ENCODE peak calls at places on chromosomes 13 and 19, in five cellular contexts. W, C, K, O and M are unnamed samples. For H3K4me1, the result is how much of the 10 kb centered on the place peaks cover.

GRCh38 chr19:45152504-45153338 is 8.1 kb downstream of the NKPD1 start:
- DNase-seq in W (peak), C (peak), K (no peak), O (peak), M (peak)

GRCh38 chr19:7304200-7304599 is 10.0 kb upstream of the INSR start:
- DNase-seq in W (no peak), C (no peak), K (no peak), O (peak), M (peak)

GRCh38 chr19:17043744-17044143 is 17.1 kb upstream of the CPAMD8 start:
- DNase-seq in W (no peak), C (no peak), K (no peak), O (no peak), M (no peak)

GRCh38 chr13:36432106-36432544 is at the start of gene CCNA1:
- DNase-seq in W (no peak), C (peak), K (no peak), O (peak), M (peak)

GRCh38 chr13:77698211-77699058 is 948 bp downstream of the SLAIN1 start:
- DNase-seq in W (peak), C (no peak), K (no peak), O (peak), M (peak)

GRCh38 chr13:30396434-30397075 is 25.7 kb upstream of the UBE2L5 start:
- DNase-seq in W (no peak), C (peak), K (no peak), O (no peak), M (no peak)

GRCh38 chr19:29191005-29191404 is 21.9 kb downstream of the UQCRFS1 start:
- DNase-seq in W (no peak), C (no peak), K (no peak), O (no peak), M (no peak)

GRCh38 chr13:51643882-51644281 is 59.6 kb downstream of the WDFY2 start:
- DNase-seq in W (no peak), C (peak), K (no peak), O (no peak), M (no peak)

GRCh38 chr13:112774448-112774792 is 84.6 kb downstream of the ATP11A start:
- DNase-seq in W (no peak), C (no peak), K (no peak), O (no peak), M (peak)

GRCh38 chr13:36680918-36681317 is 7.1 kb downstream of the SERTM1 start:
- DNase-seq in W (no peak), C (no peak), K (no peak), O (no peak), M (no peak)

GRCh38 chr13:21420706-21421105 is 38.4 kb downstream of the ZDHHC20 start:
- DNase-seq in W (no peak), C (peak), K (no peak), O (no peak), M (no peak)

GRCh38 chr13:101401196-101401595 is 15.1 kb downstream of the NALCN start:
- DNase-seq in W (no peak), C (no peak), K (no peak), O (no peak), M (no peak)

GRCh38 chr13:107450426-107450825 is 764.9 kb downstream of the LIG4 start:
- DNase-seq in W (no peak), C (peak), K (no peak), O (no peak), M (no peak)

GRCh38 chr13:43316997-43317396 is 293.6 kb downstream of the DNAJC15 start:
- DNase-seq in W (no peak), C (peak), K (no peak), O (no peak), M (no peak)

GRCh38 chr13:97659602-97660001 is 225.6 kb downstream of the RAP2A start:
- DNase-seq in W (no peak), C (peak), K (no peak), O (no peak), M (no peak)

GRCh38 chr13:98804336-98804855 is 51.9 kb upstream of the SLC15A1 start:
- DNase-seq in W (no peak), C (no peak), K (no peak), O (peak), M (no peak)

GRCh38 chr19:801861-802496 is 4.7 kb downstream of the PTBP1 start:
- DNase-seq in W (no peak), C (peak), K (no peak), O (no peak), M (no peak)

GRCh38 chr13:46489586-46490023 is 63.4 kb upstream of the LRCH1 start:
- DNase-seq in W (no peak), C (peak), K (no peak), O (no peak), M (no peak)

GRCh38 chr13:59890064-59890463 is 273.7 kb downstream of the DIAPH3 start:
- DNase-seq in W (no peak), C (peak), K (no peak), O (no peak), M (no peak)

GRCh38 chr13:51148952-51149573 is 38.0 kb upstream of the C13orf42 start:
- DNase-seq in W (no peak), C (peak), K (no peak), O (no peak), M (no peak)

GRCh38 chr13:44300895-44301638 is 72.6 kb upstream of the SERP2 start:
- DNase-seq in W (no peak), C (peak), K (no peak), O (no peak), M (no peak)

GRCh38 chr13:61727714-61728275 is 312.1 kb upstream of the PCDH20 start:
- DNase-seq in W (no peak), C (peak), K (no peak), O (no peak), M (no peak)

GRCh38 chr13:23367907-23368306 is 65.6 kb downstream of the SACS start:
- DNase-seq in W (no peak), C (no peak), K (no peak), O (no peak), M (no peak)

GRCh38 chr19:35533822-35534521 is 716 bp downstream of the GAPDHS start:
- DNase-seq in W (peak), C (peak), K (no peak), O (no peak), M (peak)

GRCh38 chr19:35543280-35544109 is 1.9 kb upstream of the TMEM147 start:
- DNase-seq in W (no peak), C (no peak), K (no peak), O (no peak), M (no peak)

GRCh38 chr19:12450817-12451216 is 10.0 kb upstream of the ZNF443 start:
- DNase-seq in W (no peak), C (no peak), K (no peak), O (no peak), M (no peak)

GRCh38 chr13:112032186-112032835 is 34.6 kb upstream of the SOX1 start:
- DNase-seq in W (no peak), C (no peak), K (no peak), O (no peak), M (no peak)

GRCh38 chr19:38452430-38453366 is 19.2 kb downstream of the RYR1 start:
- DNase-seq in W (no peak), C (no peak), K (no peak), O (peak), M (no peak)

GRCh38 chr13:113148940-113149503 is 9.4 kb upstream of the PROZ start:
- DNase-seq in W (no peak), C (no peak), K (no peak), O (no peak), M (no peak)

GRCh38 chr13:23547000-23547590 is 23.1 kb upstream of the TNFRSF19 start:
- DNase-seq in W (no peak), C (peak), K (peak), O (no peak), M (no peak)

GRCh38 chr19:29665826-29666633 is 769 bp downstream of the PLEKHF1 start:
- DNase-seq in W (peak), C (peak), K (no peak), O (peak), M (no peak)

GRCh38 chr19:14165986-14166385 is 29.6 kb upstream of the ASF1B start:
- DNase-seq in W (no peak), C (no peak), K (no peak), O (no peak), M (no peak)

GRCh38 chr19:35995655-35995993 is 636 bp downstream of the SDHAF1 start:
- DNase-seq in W (no peak), C (peak), K (no peak), O (peak), M (peak)

GRCh38 chr13:67635754-67636153 is 405.6 kb upstream of the PCDH9 start:
- DNase-seq in W (no peak), C (no peak), K (no peak), O (no peak), M (no peak)

GRCh38 chr13:35953537-35954206 is 177.5 kb downstream of the DCLK1 start:
- DNase-seq in W (no peak), C (peak), K (peak), O (peak), M (no peak)

GRCh38 chr19:31349160-31349881 is at the start of gene TSHZ3:
- DNase-seq in W (peak), C (peak), K (peak), O (peak), M (peak)

GRCh38 chr13:109789262-109789661 is 2.9 kb upstream of the IRS2 start:
- DNase-seq in W (no peak), C (no peak), K (no peak), O (no peak), M (no peak)

GRCh38 chr19:40348961-40349507 is 539 bp downstream of the PLD3 start:
- DNase-seq in W (no peak), C (peak), K (no peak), O (no peak), M (no peak)

GRCh38 chr13:27954406-27954851 is 14.7 kb downstream of the CDX2 start:
- DNase-seq in W (no peak), C (peak), K (no peak), O (peak), M (peak)
- H3K4me3 ChIP-seq in W (peak), C (peak), K (peak), O (peak), M (peak)

GRCh38 chr19:54432144-54432738 is 16.8 kb upstream of the LENG8 start:
- DNase-seq in W (no peak), C (no peak), K (no peak), O (no peak), M (no peak)

GRCh38 chr19:54429545-54430227 is 14.4 kb downstream of the TTYH1 start:
- DNase-seq in W (no peak), C (no peak), K (no peak), O (no peak), M (no peak)

GRCh38 chr19:54431255-54431838 is 16.1 kb downstream of the TTYH1 start:
- DNase-seq in W (no peak), C (peak), K (no peak), O (no peak), M (no peak)

GRCh38 chr19:54429176-54429495 is 13.9 kb downstream of the TTYH1 start:
- DNase-seq in W (no peak), C (no peak), K (no peak), O (no peak), M (no peak)

DNA sequence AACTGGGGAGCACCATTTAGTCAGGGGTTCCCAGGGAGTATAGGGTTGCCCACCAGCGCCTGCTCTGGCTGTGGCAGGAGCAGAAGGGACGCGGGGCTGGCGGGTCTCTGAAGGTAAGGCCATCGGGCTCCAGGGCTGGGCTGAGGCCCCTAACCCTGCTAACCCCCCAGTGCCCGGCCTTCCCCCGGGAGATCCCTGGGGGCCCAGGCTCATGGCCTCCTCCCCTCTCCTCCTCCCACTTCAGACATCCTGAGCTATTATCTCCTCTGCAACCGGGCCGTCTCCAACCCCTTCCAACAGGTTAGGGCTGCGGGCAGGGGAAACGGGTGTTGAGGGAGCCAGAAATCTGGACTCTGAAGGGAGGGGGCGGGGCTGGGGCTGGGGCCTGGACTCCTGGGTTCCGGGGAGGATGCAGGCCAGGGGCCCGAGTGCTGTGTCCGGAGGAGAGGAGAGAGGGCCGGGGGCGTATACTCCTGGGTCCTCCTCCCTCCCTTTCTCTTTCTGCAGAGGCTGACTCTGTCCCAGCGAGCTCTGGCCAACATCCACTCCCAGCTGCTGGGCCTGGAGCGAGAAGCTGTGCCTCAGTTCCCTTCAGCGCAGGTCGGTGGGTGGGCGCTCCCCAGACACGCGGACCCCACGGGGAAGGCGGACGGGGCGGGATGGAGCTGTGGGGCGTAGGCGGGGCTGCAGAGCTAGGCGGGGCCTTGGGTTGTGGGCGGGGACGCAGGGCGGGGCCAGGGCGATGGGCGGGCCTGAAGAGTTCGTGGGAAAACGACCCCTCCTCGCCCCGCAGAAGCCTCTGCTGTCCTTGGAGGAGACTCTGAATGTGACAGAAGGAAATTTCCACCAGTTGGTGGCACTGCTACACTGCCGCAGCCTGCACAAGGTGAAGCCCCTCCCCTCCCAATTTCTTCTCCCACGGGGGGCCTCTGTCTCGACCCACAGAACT is 15.3 kb downstream of the TTYH1 start:
- DNase-seq in W (no peak), C (peak), K (no peak), O (no peak), M (peak)
- H3K4me1 ChIP-seq in W (under half), C (under half), K (under half), O (under half), M (under half)

DNA sequence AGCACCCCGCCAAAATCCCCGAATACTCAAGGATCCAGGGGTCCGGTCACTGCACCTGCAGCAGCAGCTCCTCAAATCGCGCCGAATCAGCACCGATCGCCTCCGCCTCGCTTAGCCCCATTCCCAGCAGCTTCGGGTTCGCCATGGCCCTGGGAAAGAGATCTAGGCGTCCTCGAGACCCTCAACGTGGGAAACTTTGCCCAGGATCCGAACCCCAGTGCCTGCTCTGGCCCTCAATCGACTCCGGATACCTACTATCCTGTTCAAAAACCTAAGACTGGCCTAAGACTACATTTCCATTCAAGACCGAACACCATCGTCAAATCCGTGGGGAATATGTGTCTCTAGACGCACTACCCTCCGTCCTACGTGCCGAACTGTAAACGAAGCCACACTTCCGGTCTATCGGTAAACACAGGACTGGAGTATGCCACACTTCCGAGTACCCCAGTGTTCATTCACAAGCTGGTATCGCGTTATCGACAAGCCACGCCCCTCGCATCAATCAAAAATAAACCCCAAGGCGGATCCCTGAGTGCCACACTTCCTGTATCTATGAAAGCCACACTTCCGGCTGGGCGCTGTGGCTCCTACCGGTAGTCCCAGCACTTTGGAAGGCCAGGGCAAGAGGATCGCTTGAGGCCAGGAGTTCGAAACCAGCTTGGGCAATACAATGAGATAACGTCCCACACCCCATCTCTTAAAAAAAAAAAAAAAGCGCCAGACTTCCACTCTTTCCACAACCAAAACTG is at the start of gene PIH1D1:
- DNase-seq in W (peak), C (peak), K (peak), O (peak), M (peak)
- TF ChIP-seq CTCF in W (no peak), C (peak), K (peak), O (no peak), M (no peak)

DNA sequence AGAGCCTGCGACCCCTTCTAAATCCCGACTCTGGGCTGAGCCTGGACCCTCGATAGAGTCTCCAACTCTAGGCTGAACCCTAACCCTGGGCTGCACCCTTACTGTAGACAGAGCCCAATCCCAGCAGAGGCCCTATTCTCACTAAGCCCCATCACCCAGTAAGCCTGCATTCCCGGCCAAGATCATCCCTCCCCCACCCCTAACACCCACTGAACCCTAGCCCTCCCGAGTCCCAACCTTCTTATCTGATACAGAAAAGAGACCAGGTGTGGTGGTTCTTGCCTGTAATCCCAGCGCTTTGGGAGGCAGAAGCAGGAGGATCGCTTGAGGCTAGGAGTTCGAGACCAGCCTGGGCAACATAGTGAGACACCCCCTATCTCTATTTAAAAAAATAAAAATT is 2.6 kb upstream of the TNFAIP8L1 start:
- DNase-seq in W (no peak), C (no peak), K (no peak), O (no peak), M (no peak)
- H3K4me3 ChIP-seq in W (peak), C (no peak), K (no peak), O (no peak), M (no peak)

GRCh38 chr19:19385131-19385899 is 20.2 kb upstream of the GATAD2A start:
- DNase-seq in W (peak), C (peak), K (peak), O (peak), M (peak)
- H3K4me1 ChIP-seq in W (under half), C (under half), K (under half), O (under half), M (half or more)

DNA sequence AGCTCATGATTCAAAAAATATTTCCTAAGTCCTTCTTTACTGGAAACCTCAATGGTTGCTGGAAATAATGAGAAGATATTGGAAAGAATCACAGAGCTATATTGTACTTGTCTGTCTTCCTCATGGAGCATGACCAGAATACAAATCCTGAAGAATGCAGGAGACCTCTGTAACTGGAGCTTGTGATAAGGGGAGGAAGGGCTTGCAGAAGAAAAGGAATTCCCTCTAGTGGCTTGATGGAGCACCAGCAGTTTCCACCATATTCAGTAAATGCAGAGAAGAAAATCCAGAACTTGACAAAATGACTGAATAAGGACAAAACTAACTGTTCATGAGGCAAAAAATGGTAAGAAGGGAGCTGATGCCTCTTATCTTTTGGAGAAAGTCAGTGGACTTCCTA is 1333.1 kb downstream of the EFNB2 start:
- DNase-seq in W (no peak), C (peak), K (no peak), O (no peak), M (no peak)
- TF ChIP-seq CTCF in W (no peak), C (peak), K (peak), O (peak), M (no peak)